ENCODE peak calls at places on chromosome 14, in four cellular contexts. V, R, A and T are unnamed samples.
A peak's percentile ranks its signal among the peaks of the same experiment; 100 is the strongest.

GRCh38 chr14:90398315-90398811 is 1.5 kb downstream of the CALM1 start:
- DNase-seq in V (peak; percentile 33), R (no peak), A (no peak), T (peak; percentile 63)

GRCh38 chr14:59337151-59337611 is 128.0 kb downstream of the GPR135 start:
- DNase-seq in V (no peak), R (peak; percentile 89), A (no peak), T (peak; percentile 30)

GRCh38 chr14:49977126-49977841 is 84.4 kb downstream of the ARF6 start:
- DNase-seq in V (no peak), R (no peak), A (no peak), T (peak; percentile 20)

GRCh38 chr14:37650356-37651037 is 55.1 kb downstream of the TTC6 start:
- DNase-seq in V (no peak), R (no peak), A (no peak), T (no peak)

GRCh38 chr14:78848234-78848820 is 678.2 kb downstream of the NRXN3 start:
- DNase-seq in V (peak; percentile 23), R (peak; percentile 9), A (peak; percentile 18), T (peak; percentile 35)

GRCh38 chr14:65206448-65207096 is 104.3 kb upstream of the MAX start:
- DNase-seq in V (no peak), R (peak; percentile 63), A (no peak), T (no peak)

GRCh38 chr14:65373671-65374039 is 38.9 kb upstream of the FUT8 start:
- DNase-seq in V (no peak), R (peak; percentile 49), A (no peak), T (peak; percentile 29)

GRCh38 chr14:95140060-95140858 is 17.1 kb downstream of the DICER1 start:
- DNase-seq in V (no peak), R (peak; percentile 54), A (no peak), T (no peak)

GRCh38 chr14:96279564-96279963 is 23.6 kb downstream of the BDKRB1 start:
- DNase-seq in V (no peak), R (peak; percentile 29), A (no peak), T (no peak)

GRCh38 chr14:63650336-63650952 is 8.8 kb upstream of the WDR89 start:
- DNase-seq in V (no peak), R (peak; percentile 34), A (no peak), T (peak; percentile 62)

GRCh38 chr14:34081576-34082136 is 130.8 kb upstream of the EGLN3 start:
- DNase-seq in V (no peak), R (peak; percentile 28), A (peak; percentile 57), T (peak; percentile 67)

GRCh38 chr14:69605761-69606160 is 5.6 kb upstream of the SUSD6 start:
- DNase-seq in V (no peak), R (no peak), A (no peak), T (no peak)

GRCh38 chr14:69606258-69606657 is 5.1 kb upstream of the SUSD6 start:
- DNase-seq in V (no peak), R (no peak), A (no peak), T (no peak)

GRCh38 chr14:69595336-69595735 is 16.1 kb upstream of the SUSD6 start:
- DNase-seq in V (no peak), R (no peak), A (no peak), T (no peak)

GRCh38 chr14:69600304-69600891 is 11.0 kb upstream of the SUSD6 start:
- DNase-seq in V (no peak), R (no peak), A (no peak), T (no peak)
- TF ChIP-seq CTCF in V (no peak), R (no peak), A (no peak), T (no peak)

DNA sequence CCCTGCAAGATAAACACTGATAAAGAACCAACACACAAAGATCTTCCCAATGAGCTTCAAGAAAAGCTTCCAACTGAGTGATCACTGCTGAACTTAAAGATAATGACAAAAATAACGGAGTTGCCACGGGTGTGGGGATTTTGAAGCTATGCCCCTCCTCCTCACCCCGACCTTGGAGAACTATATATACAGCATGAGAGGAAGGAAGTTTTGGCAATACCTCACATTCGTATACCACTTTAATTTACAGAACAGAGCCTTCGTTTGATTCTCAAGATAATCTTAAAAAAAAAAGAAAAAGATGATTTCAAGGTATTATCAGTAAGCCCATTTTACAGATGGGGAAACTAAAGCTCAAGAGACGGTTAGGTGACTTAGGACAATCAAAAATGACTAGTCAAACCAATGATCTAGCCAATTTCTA is 715 bp downstream of the NEK9 start:
- DNase-seq in V (no peak), R (no peak), A (no peak), T (no peak)
- TF ChIP-seq CTCF in V (no peak), R (no peak), A (no peak), T (no peak)

GRCh38 chr14:51954657-51955056 is 34.7 kb upstream of the RTRAF start:
- DNase-seq in V (no peak), R (no peak), A (no peak), T (no peak)
- TF ChIP-seq CTCF in V (no peak), R (no peak), A (no peak), T (no peak)

DNA sequence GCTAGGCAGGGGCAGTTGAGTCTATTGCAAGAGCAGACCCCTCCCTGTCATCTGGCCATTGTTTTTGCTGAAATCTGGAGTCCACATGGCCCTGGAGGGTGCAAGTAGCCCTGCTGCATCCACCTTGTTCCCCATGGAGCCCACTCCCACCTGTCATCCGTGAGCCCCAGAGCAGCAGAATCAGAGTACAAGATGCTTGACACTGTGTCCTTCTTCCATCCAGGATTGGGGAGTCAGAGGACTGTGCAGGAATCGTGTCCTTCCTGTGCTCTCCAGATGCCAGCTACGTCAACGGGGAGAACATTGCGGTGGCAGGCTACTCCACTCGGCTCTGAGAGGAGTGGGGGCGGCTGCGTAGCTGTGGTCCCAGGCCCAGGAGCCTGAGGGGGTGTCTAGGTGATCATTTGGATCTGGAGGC is 8.8 kb downstream of the DHRS2 start:
- DNase-seq in V (no peak), R (no peak), A (no peak), T (no peak)
- TF ChIP-seq CTCF in V (no peak), R (no peak), A (no peak), T (no peak)

GRCh38 chr14:45658917-45659299 is 405.9 kb upstream of the MIS18BP1 start:
- DNase-seq in V (no peak), R (no peak), A (no peak), T (no peak)

GRCh38 chr14:45664668-45665356 is 411.8 kb upstream of the MIS18BP1 start:
- DNase-seq in V (no peak), R (no peak), A (no peak), T (no peak)
- TF ChIP-seq CTCF in V (no peak), R (no peak), A (peak; percentile 39), T (no peak)

DNA sequence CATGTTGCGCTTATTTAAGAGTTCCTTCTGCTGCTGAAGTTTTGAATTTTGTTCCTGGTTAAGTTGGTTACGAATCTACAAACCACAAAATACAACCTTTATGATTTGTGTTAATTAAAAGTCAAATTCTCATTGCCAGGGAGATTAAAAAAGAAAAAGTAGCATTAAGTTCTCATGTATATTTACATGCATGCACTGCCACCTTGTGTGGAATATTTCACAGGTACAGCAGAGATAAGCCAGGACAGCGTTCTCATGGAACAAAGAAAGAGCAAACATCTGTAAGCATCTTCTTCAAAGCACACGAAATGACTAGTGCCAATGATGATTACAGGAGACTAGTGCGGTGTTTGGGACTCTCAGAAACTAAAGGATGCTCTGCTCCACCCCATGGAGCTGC is 34.2 kb downstream of the ZFYVE21 start:
- DNase-seq in V (no peak), R (no peak), A (no peak), T (no peak)
- TF ChIP-seq CTCF in V (no peak), R (no peak), A (no peak), T (no peak)

GRCh38 chr14:68609012-68609411 is 183.9 kb downstream of the ZFP36L1 start:
- DNase-seq in V (no peak), R (no peak), A (no peak), T (no peak)

GRCh38 chr14:68612049-68612448 is 180.8 kb downstream of the ZFP36L1 start:
- DNase-seq in V (no peak), R (peak; percentile 80), A (no peak), T (no peak)

GRCh38 chr14:68608235-68608962 is 184.5 kb downstream of the ZFP36L1 start:
- DNase-seq in V (no peak), R (no peak), A (no peak), T (no peak)

GRCh38 chr14:68611611-68612010 is 181.3 kb downstream of the ZFP36L1 start:
- DNase-seq in V (no peak), R (no peak), A (no peak), T (peak; percentile 62)

GRCh38 chr14:68610251-68610793 is 182.5 kb downstream of the ZFP36L1 start:
- DNase-seq in V (no peak), R (no peak), A (peak; percentile 26), T (peak; percentile 80)
- TF ChIP-seq CTCF in V (no peak), R (no peak), A (peak; percentile 35), T (peak; percentile 24)